ENCODE peak calls at places on chromosomes 4 and X, in five cellular contexts. P is ureter, Q is body of pancreas, F is T47D, Y is hippocampal formation. K is an unnamed sample.

GRCh38 chr4:40918330-40918729 is 168.6 kb downstream of the NSUN7 start:
- DNase-seq in P (peak; percentile 65), Q (peak; percentile 34), F (no peak), Y (peak; percentile 24), K (no peak)

GRCh38 chr4:173556398-173557131 is 26.5 kb upstream of the HAND2 start:
- DNase-seq in P (no peak), Q (no peak), F (no peak), Y (no peak), K (no peak)

GRCh38 chr4:106320235-106320634 is 3.9 kb downstream of the AIMP1 start:
- DNase-seq in P (no peak), Q (no peak), F (no peak), Y (no peak), K (no peak)

GRCh38 chr4:109690690-109691410 is 12.4 kb downstream of the CASP6 start:
- DNase-seq in P (no peak), Q (no peak), F (no peak), Y (no peak), K (no peak)

GRCh38 chr4:109930469-109930868 is 17.8 kb downstream of the EGF start:
- DNase-seq in P (no peak), Q (no peak), F (no peak), Y (no peak), K (no peak)

GRCh38 chrX:108123591-108124366 is 32.2 kb downstream of the ATG4A start:
- DNase-seq in P (no peak), Q (no peak), F (no peak), Y (no peak), K (no peak)

GRCh38 chrX:44343412-44343942 is at the start of gene EFHC2:
- DNase-seq in P (peak; percentile 47), Q (peak; percentile 26), F (peak; percentile 5), Y (peak; percentile 7), K (peak; percentile 68)

GRCh38 chr4:94358101-94358500 is 15.5 kb upstream of the HPGDS start:
- DNase-seq in P (no peak), Q (no peak), F (no peak), Y (no peak), K (no peak)

GRCh38 chr4:100984901-100985300 is 362.4 kb downstream of the PPP3CA start:
- DNase-seq in P (no peak), Q (no peak), F (no peak), Y (no peak), K (peak; percentile 58)

GRCh38 chrX:24229400-24229879 is 79.9 kb downstream of the ZFX start:
- DNase-seq in P (no peak), Q (peak; percentile 27), F (no peak), Y (no peak), K (no peak)

GRCh38 chr4:8537041-8537461 is 43.1 kb upstream of the GPR78 start:
- DNase-seq in P (peak; percentile 85), Q (peak; percentile 73), F (peak; percentile 31), Y (no peak), K (peak; percentile 95)

GRCh38 chr4:184727430-184727829 is 6.5 kb downstream of the CENPU start:
- DNase-seq in P (no peak), Q (no peak), F (no peak), Y (no peak), K (no peak)

GRCh38 chr4:41963105-41963504 is 18.5 kb upstream of the DCAF4L1 start:
- DNase-seq in P (no peak), Q (no peak), F (no peak), Y (no peak), K (peak; percentile 31)

GRCh38 chr4:3174371-3175338 is 74.3 kb upstream of the MSANTD1 start:
- DNase-seq in P (no peak), Q (no peak), F (no peak), Y (no peak), K (no peak)

GRCh38 chr4:20493761-20494353 is 206.4 kb upstream of the PACRGL start:
- DNase-seq in P (no peak), Q (no peak), F (no peak), Y (no peak), K (peak; percentile 52)